ENCODE peak calls at places on chromosomes 7 and 10, in four cellular contexts. K, B, M and I are unnamed samples.

GRCh38 chr10:104090597-104090996 is 4.9 kb upstream of the COL17A1 start:
- DNase-seq in M (no peak), B (no peak), K (no peak), I (no peak)

GRCh38 chr10:128927821-128928220 is 539.2 kb upstream of the MGMT start:
- DNase-seq in B (no peak), M (no peak), K (no peak), I (no peak)

GRCh38 chr10:7797582-7797981 is 9.6 kb downstream of the ATP5F1C start:
- DNase-seq in M (peak; percentile 63), B (no peak), K (no peak), I (no peak)

GRCh38 chr10:92619368-92619767 is 26.4 kb downstream of the KIF11 start:
- DNase-seq in B (no peak), K (no peak), M (no peak), I (no peak)

GRCh38 chr10:3592424-3592823 is 192.6 kb downstream of the KLF6 start:
- DNase-seq in M (no peak), B (no peak), K (no peak), I (no peak)

GRCh38 chr7:111026301-111026700 is 64.6 kb upstream of the LRRN3 start:
- DNase-seq in K (no peak), M (no peak), B (no peak), I (no peak)

GRCh38 chr10:88186335-88186734 is 322.9 kb downstream of the PTEN start:
- DNase-seq in K (no peak), M (no peak), B (no peak), I (no peak)

GRCh38 chr10:131947631-131948347 is 33.9 kb downstream of the BNIP3 start:
- DNase-seq in M (no peak), K (no peak), B (no peak), I (no peak)

GRCh38 chr7:70738080-70738479 is 393.9 kb upstream of the GALNT17 start:
- DNase-seq in K (no peak), B (no peak), M (no peak), I (no peak)

GRCh38 chr10:131806646-131807317 is 94.0 kb upstream of the PPP2R2D start:
- DNase-seq in K (no peak), B (no peak), M (no peak), I (no peak)

GRCh38 chr10:103451871-103452713 is at the start of gene CALHM2:
- DNase-seq in B (peak; percentile 54), K (peak; percentile 65), M (peak; percentile 74), I (peak; percentile 62)

GRCh38 chr10:7151538-7151937 is 259.3 kb downstream of the SFMBT2 start:
- DNase-seq in M (no peak), B (no peak), K (no peak), I (no peak)

GRCh38 chr10:75350791-75351190 is 50.8 kb downstream of the ZNF503 start:
- DNase-seq in M (no peak), K (no peak), B (no peak), I (no peak)

GRCh38 chr7:2759736-2760097 is 71.7 kb downstream of the AMZ1 start:
- DNase-seq in B (no peak), M (no peak), K (no peak), I (no peak)

GRCh38 chr7:157857578-157858075 is 520.8 kb downstream of the DNAJB6 start:
- DNase-seq in K (no peak), B (no peak), M (no peak), I (no peak)

GRCh38 chr10:78526347-78526746 is 492.7 kb downstream of the RPS24 start:
- DNase-seq in M (no peak), B (no peak), K (no peak), I (no peak)

GRCh38 chr7:27899601-27900000 is 159.6 kb downstream of the TAX1BP1 start:
- DNase-seq in K (no peak), B (no peak), M (no peak), I (no peak)

GRCh38 chr10:72059843-72060822 is 28.2 kb downstream of the SPOCK2 start:
- DNase-seq in B (no peak), M (no peak), K (no peak), I (no peak)

GRCh38 chr10:13787015-13787421 is 200.3 kb downstream of the PRPF18 start:
- DNase-seq in K (no peak), B (peak; percentile 79), M (no peak), I (no peak)

GRCh38 chr7:73858807-73859206 is 2.2 kb upstream of the TMEM270 start:
- DNase-seq in B (no peak), K (no peak), M (peak; percentile 37), I (no peak)

GRCh38 chr7:249979-250378 is 40.0 kb upstream of the FOXL3 start:
- DNase-seq in B (no peak), M (no peak), K (no peak), I (no peak)